ENCODE peak calls at places on chromosomes 6 and 20, in ten cellular contexts. Y is K562; P is stimulated activated naive CD4-positive, alpha-beta T cell; D is tibial artery; B is putamen; H is stimulated activated CD4-positive, alpha-beta T cell treated with anti-CD3 and anti-CD28 coated beads, TNF-alpha, amount 100 ng/mL, for 24 hours; Q is COR-L47; A is GM23338; O is T-cell; L is globus pallidus. E is an unnamed sample.

GRCh38 chr6:49001856-49002255 is 461.2 kb downstream of the MMUT start:
- DNase-seq in Y (no peak), P (no peak), D (no peak), B (no peak), H (no peak), Q (no peak), A (no peak), O (no peak), L (peak), E (no peak)

GRCh38 chr6:130517444-130517931 is 151.7 kb downstream of the TMEM200A start:
- DNase-seq in Y (no peak), P (peak), D (no peak), B (no peak), H (no peak), Q (no peak), A (no peak), O (no peak), L (no peak), E (no peak)

GRCh38 chr20:20452254-20452676 is 84.4 kb downstream of the INSM1 start:
- DNase-seq in Y (no peak), P (peak), D (peak), B (peak), H (peak), Q (peak), A (peak), O (peak), L (peak), E (no peak)

GRCh38 chr6:21003780-21004541 is 469.7 kb downstream of the CDKAL1 start:
- DNase-seq in Y (no peak), P (no peak), D (no peak), B (no peak), H (no peak), Q (no peak), A (peak), O (no peak), L (no peak), E (peak)

GRCh38 chr6:27414300-27414699 is 25.7 kb downstream of the ZNF391 start:
- DNase-seq in Y (no peak), P (no peak), D (no peak), B (no peak), H (no peak), Q (no peak), A (no peak), O (no peak), L (no peak), E (no peak)

GRCh38 chr6:134004714-134005113 is 47.7 kb downstream of the SLC2A12 start:
- DNase-seq in Y (no peak), P (no peak), D (no peak), B (no peak), H (no peak), Q (no peak), A (no peak), O (no peak), L (peak), E (no peak)

GRCh38 chr6:47419621-47420020 is 58.0 kb upstream of the CD2AP start:
- DNase-seq in Y (no peak), P (no peak), D (no peak), B (no peak), H (no peak), Q (no peak), A (no peak), O (no peak), L (no peak), E (no peak)

GRCh38 chr20:2729791-2730190 is 37.2 kb downstream of the EBF4 start:
- DNase-seq in Y (no peak), P (no peak), D (no peak), B (no peak), H (no peak), Q (no peak), A (no peak), O (no peak), L (no peak), E (no peak)